ENCODE peak calls at places on chromosomes 5 and 9, in four cellular contexts. X, S, H and Z are unnamed samples.

GRCh38 chr9:137531099-137531765 is 19.0 kb downstream of the PNPLA7 start:
- DNase-seq in X (no peak), S (no peak), H (no peak), Z (no peak)

GRCh38 chr5:102306121-102306520 is 10.0 kb upstream of the SLCO4C1 start:
- DNase-seq in X (no peak), S (no peak), H (no peak), Z (no peak)

GRCh38 chr9:131620764-131621520 is 75.6 kb downstream of the PRRT1B start:
- DNase-seq in X (no peak), S (no peak), H (no peak), Z (no peak)

GRCh38 chr5:179759961-179760541 is 27.4 kb downstream of the MAML1 start:
- DNase-seq in X (no peak), S (peak), H (peak), Z (no peak)

GRCh38 chr5:120533581-120533980 is 69.5 kb downstream of the PRR16 start:
- DNase-seq in X (no peak), S (no peak), H (no peak), Z (no peak)

GRCh38 chr9:97985058-97985861 is 2.1 kb downstream of the ANP32B start:
- DNase-seq in X (no peak), S (peak), H (peak), Z (no peak)

GRCh38 chr9:21591221-21592062 is 109.3 kb upstream of the IFNE start:
- DNase-seq in X (peak), S (no peak), H (no peak), Z (no peak)

GRCh38 chr5:57664700-57665099 is 182.1 kb upstream of the ACTBL2 start:
- DNase-seq in X (no peak), S (no peak), H (no peak), Z (no peak)

GRCh38 chr9:14362175-14362574 is 48.2 kb upstream of the NFIB start:
- DNase-seq in X (no peak), S (no peak), H (no peak), Z (no peak)

GRCh38 chr5:3161672-3162071 is 410.2 kb upstream of the IRX2 start:
- DNase-seq in X (no peak), S (no peak), H (no peak), Z (no peak)

GRCh38 chr9:87594218-87594617 is 96.6 kb downstream of the DAPK1 start:
- DNase-seq in X (no peak), S (no peak), H (no peak), Z (no peak)

DNA sequence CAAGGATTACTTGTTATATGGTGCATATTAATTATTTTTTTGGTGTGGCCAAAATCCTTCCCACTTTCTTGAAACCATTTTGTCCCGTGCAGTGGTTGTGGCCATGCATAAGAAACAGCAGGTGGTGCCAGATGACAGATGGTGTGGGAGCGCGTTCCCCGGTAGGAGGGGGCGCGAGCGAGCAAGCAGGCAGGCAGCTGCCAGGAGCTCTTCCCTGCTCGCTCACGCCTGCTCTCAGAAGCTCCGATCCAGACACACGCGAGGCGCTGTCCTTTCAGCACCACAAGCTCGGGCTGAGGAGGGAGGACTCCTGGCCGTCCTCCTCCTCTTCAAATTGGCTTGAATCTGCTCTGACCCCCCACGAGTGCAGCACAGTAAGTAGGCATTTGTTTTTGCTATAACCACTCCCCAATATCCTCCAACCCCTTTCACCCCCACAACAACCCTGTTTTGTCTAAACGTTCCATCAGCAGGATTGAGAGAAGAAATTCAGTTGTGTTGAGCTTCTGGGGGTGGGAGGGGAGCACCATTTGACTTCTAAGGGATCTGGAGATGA is at the start of gene NSG2:
- DNase-seq in X (peak), S (peak), H (peak), Z (peak)
- TF ChIP-seq SPI1 in X (no peak), S (no peak), H (no peak), Z (no peak)

GRCh38 chr9:135499326-135500070 is 984 bp upstream of the MRPS2 start:
- DNase-seq in X (peak), S (peak), H (no peak), Z (peak)
- TF ChIP-seq POLR2AphosphoS5 in X (no peak), S (no peak), H (no peak), Z (no peak)

DNA sequence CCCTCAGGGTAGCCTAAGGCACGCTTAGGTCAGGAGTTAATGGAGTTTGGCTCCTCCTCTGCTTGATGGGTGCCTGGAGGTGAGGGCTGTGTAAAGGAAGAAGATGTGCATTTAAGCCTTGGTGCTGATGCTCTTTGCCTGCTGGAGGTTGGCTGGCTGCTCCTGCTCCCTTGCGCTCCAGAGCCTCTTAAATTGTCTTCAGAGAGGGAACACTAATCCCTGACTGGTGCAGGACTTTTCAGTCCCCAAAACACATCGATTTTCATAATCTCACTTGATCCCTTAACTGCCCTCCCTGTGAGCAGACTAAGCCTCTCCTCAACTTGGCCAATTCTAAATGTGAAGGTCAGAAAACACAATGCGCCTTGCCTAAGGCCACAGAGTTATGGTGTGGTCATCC is 16.2 kb upstream of the TCOF1 start:
- DNase-seq in X (no peak), S (no peak), H (no peak), Z (no peak)
- TF ChIP-seq SPI1 in X (no peak), S (no peak), H (no peak), Z (no peak)

GRCh38 chr5:111635151-111635945 is 121.6 kb downstream of the NREP start:
- DNase-seq in X (no peak), S (no peak), H (no peak), Z (no peak)
- TF ChIP-seq POLR2AphosphoS5 in X (no peak), S (no peak), H (no peak), Z (no peak)

GRCh38 chr9:96649620-96650323 is 5.3 kb downstream of the PRXL2C start:
- DNase-seq in X (no peak), S (no peak), H (no peak), Z (no peak)

GRCh38 chr9:96654450-96655197 is 493 bp downstream of the PRXL2C start:
- DNase-seq in X (peak), S (peak), H (no peak), Z (peak)

GRCh38 chr9:96655198-96655851 is at the start of gene PRXL2C:
- DNase-seq in X (peak), S (peak), H (no peak), Z (no peak)

GRCh38 chr9:96646081-96646991 is 8.8 kb downstream of the PRXL2C start:
- DNase-seq in X (peak), S (no peak), H (no peak), Z (no peak)

DNA sequence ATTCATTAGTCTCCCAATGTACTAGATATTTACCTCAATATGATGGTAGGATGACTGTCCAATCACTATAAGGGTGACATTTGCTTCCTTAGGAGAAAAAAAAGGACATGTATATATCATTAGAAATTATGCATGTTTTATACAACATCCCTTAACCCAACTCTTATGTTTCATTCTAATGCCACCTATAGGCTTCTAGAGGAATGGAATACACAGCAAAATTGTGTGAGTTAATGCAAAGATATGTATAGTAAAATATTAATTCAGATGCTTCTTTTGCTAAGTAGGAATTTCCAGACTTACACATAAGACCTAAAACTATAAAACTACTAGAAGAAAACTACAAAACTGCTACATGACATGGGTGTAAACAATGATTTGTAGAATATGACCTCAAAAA is 3.5 kb downstream of the PRXL2C start:
- DNase-seq in X (no peak), S (no peak), H (no peak), Z (no peak)
- TF ChIP-seq SPI1 in X (no peak), S (no peak), H (no peak), Z (no peak)

GRCh38 chr9:101093620-101094019 is 65.1 kb downstream of the PLPPR1 start:
- DNase-seq in X (no peak), S (no peak), H (no peak), Z (no peak)
- TF ChIP-seq POLR2AphosphoS5 in X (no peak), S (no peak), H (no peak), Z (no peak)

DNA sequence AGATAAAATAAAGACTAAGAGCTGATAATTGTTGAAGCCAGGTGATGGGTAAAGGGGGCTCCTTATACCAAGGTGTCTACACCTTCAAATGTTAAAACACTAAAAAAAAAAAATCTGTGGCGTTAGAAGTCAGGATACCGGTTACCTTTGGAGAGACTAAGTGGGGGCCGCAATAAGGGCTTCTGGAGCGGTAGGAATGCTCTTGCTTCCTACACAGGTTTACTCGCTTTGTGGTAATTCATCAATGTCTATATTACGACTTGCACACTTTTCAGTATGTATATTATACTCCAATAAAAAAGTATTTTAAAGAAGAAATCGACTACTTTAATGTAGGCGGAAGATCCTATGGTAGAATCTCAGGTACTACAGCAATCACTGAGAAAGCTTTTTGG is 12.5 kb downstream of the MRPS27 start:
- DNase-seq in X (no peak), S (no peak), H (no peak), Z (no peak)
- TF ChIP-seq SPI1 in X (no peak), S (no peak), H (no peak), Z (no peak)